ENCODE peak calls at places on chromosome 5, in six cellular contexts. One of them, this sample, is unnamed.
A peak's percentile ranks its signal among the peaks of the same experiment; 100 is the strongest.

GRCh38 chr5:15790446-15791005 is 290.5 kb downstream of the FBXL7 start:
- DNase-seq in H7: no peak
- DNase-seq in NCI-H2171 treated with DMSO at 0.1 percent for 48 hours: no peak
- DNase-seq in hepatocyte: no peak
- DNase-seq in activated T-cell treated with anti-CD3 and anti-CD28 coated beads, Interleukin-2, amount 50 U/mL, for 72 hours: no peak
- DNase-seq in Daoy: peak; percentile 4
- DNase-seq in this sample: no peak

GRCh38 chr5:39092581-39093350 is 18.6 kb upstream of the RICTOR start:
- DNase-seq in H7: no peak
- DNase-seq in NCI-H2171 treated with DMSO at 0.1 percent for 48 hours: no peak
- DNase-seq in hepatocyte: peak; percentile 21
- DNase-seq in activated T-cell treated with anti-CD3 and anti-CD28 coated beads, Interleukin-2, amount 50 U/mL, for 72 hours: no peak
- DNase-seq in Daoy: peak; percentile 53
- DNase-seq in this sample: no peak

GRCh38 chr5:153480401-153480800 is 10.1 kb upstream of the GRIA1 start:
- DNase-seq in Daoy: no peak
- DNase-seq in H7: no peak
- DNase-seq in NCI-H2171 treated with DMSO at 0.1 percent for 48 hours: no peak
- DNase-seq in activated T-cell treated with anti-CD3 and anti-CD28 coated beads, Interleukin-2, amount 50 U/mL, for 72 hours: no peak
- DNase-seq in hepatocyte: peak; percentile 13
- DNase-seq in this sample: no peak

GRCh38 chr5:150209020-150209635 is 19.3 kb downstream of the SLC6A7 start:
- DNase-seq in H7: peak; percentile 57
- DNase-seq in NCI-H2171 treated with DMSO at 0.1 percent for 48 hours: no peak
- DNase-seq in Daoy: peak; percentile 90
- DNase-seq in activated T-cell treated with anti-CD3 and anti-CD28 coated beads, Interleukin-2, amount 50 U/mL, for 72 hours: peak; percentile 27
- DNase-seq in hepatocyte: no peak
- DNase-seq in this sample: peak; percentile 27

GRCh38 chr5:176415240-176416122 is 858 bp downstream of the CLTB start:
- DNase-seq in activated T-cell treated with anti-CD3 and anti-CD28 coated beads, Interleukin-2, amount 50 U/mL, for 72 hours: no peak
- DNase-seq in hepatocyte: peak; percentile 65
- DNase-seq in Daoy: peak; percentile 68
- DNase-seq in NCI-H2171 treated with DMSO at 0.1 percent for 48 hours: no peak
- DNase-seq in H7: no peak
- DNase-seq in this sample: peak; percentile 12

GRCh38 chr5:63959177-63959982 is 2.9 kb downstream of the HTR1A start:
- DNase-seq in NCI-H2171 treated with DMSO at 0.1 percent for 48 hours: peak; percentile 70
- DNase-seq in Daoy: no peak
- DNase-seq in activated T-cell treated with anti-CD3 and anti-CD28 coated beads, Interleukin-2, amount 50 U/mL, for 72 hours: no peak
- DNase-seq in H7: peak; percentile 82
- DNase-seq in hepatocyte: peak; percentile 76
- DNase-seq in this sample: no peak

GRCh38 chr5:104048231-104048630 is 485.6 kb upstream of the NUDT12 start:
- DNase-seq in Daoy: no peak
- DNase-seq in hepatocyte: no peak
- DNase-seq in NCI-H2171 treated with DMSO at 0.1 percent for 48 hours: no peak
- DNase-seq in activated T-cell treated with anti-CD3 and anti-CD28 coated beads, Interleukin-2, amount 50 U/mL, for 72 hours: no peak
- DNase-seq in H7: no peak
- DNase-seq in this sample: no peak

GRCh38 chr5:373710-374602 is 52.4 kb downstream of the AHRR start:
- DNase-seq in NCI-H2171 treated with DMSO at 0.1 percent for 48 hours: peak; percentile 71
- DNase-seq in H7: peak; percentile 88
- DNase-seq in hepatocyte: peak; percentile 95
- DNase-seq in activated T-cell treated with anti-CD3 and anti-CD28 coated beads, Interleukin-2, amount 50 U/mL, for 72 hours: peak; percentile 91
- DNase-seq in Daoy: peak; percentile 92
- DNase-seq in this sample: peak; percentile 69

GRCh38 chr5:37869221-37869620 is 29.4 kb upstream of the GDNF start:
- DNase-seq in H7: no peak
- DNase-seq in NCI-H2171 treated with DMSO at 0.1 percent for 48 hours: no peak
- DNase-seq in hepatocyte: no peak
- DNase-seq in activated T-cell treated with anti-CD3 and anti-CD28 coated beads, Interleukin-2, amount 50 U/mL, for 72 hours: no peak
- DNase-seq in Daoy: no peak
- DNase-seq in this sample: no peak

GRCh38 chr5:178067705-178068104 is 45.6 kb upstream of the N4BP3 start:
- DNase-seq in H7: no peak
- DNase-seq in Daoy: no peak
- DNase-seq in activated T-cell treated with anti-CD3 and anti-CD28 coated beads, Interleukin-2, amount 50 U/mL, for 72 hours: no peak
- DNase-seq in NCI-H2171 treated with DMSO at 0.1 percent for 48 hours: peak; percentile 57
- DNase-seq in hepatocyte: no peak
- DNase-seq in this sample: no peak

GRCh38 chr5:177077335-177077734 is 9.4 kb upstream of the FGFR4 start:
- DNase-seq in hepatocyte: no peak
- DNase-seq in H7: peak; percentile 42
- DNase-seq in Daoy: no peak
- DNase-seq in activated T-cell treated with anti-CD3 and anti-CD28 coated beads, Interleukin-2, amount 50 U/mL, for 72 hours: no peak
- DNase-seq in NCI-H2171 treated with DMSO at 0.1 percent for 48 hours: no peak
- DNase-seq in this sample: no peak

GRCh38 chr5:108753877-108754276 is 6.2 kb downstream of the FER start:
- DNase-seq in Daoy: peak; percentile 66
- DNase-seq in activated T-cell treated with anti-CD3 and anti-CD28 coated beads, Interleukin-2, amount 50 U/mL, for 72 hours: no peak
- DNase-seq in H7: no peak
- DNase-seq in hepatocyte: no peak
- DNase-seq in NCI-H2171 treated with DMSO at 0.1 percent for 48 hours: no peak
- DNase-seq in this sample: no peak

GRCh38 chr5:69209607-69210006 is 20.2 kb downstream of the CENPH start:
- DNase-seq in NCI-H2171 treated with DMSO at 0.1 percent for 48 hours: no peak
- DNase-seq in activated T-cell treated with anti-CD3 and anti-CD28 coated beads, Interleukin-2, amount 50 U/mL, for 72 hours: no peak
- DNase-seq in hepatocyte: no peak
- DNase-seq in H7: no peak
- DNase-seq in Daoy: no peak
- DNase-seq in this sample: no peak

GRCh38 chr5:9059920-9060691 is 485.8 kb downstream of the SEMA5A start:
- DNase-seq in hepatocyte: peak; percentile 42
- DNase-seq in NCI-H2171 treated with DMSO at 0.1 percent for 48 hours: no peak
- DNase-seq in H7: no peak
- DNase-seq in activated T-cell treated with anti-CD3 and anti-CD28 coated beads, Interleukin-2, amount 50 U/mL, for 72 hours: no peak
- DNase-seq in Daoy: peak; percentile 53
- DNase-seq in this sample: no peak

GRCh38 chr5:58183078-58183885 is 276.6 kb downstream of the PLK2 start:
- DNase-seq in H7: no peak
- DNase-seq in Daoy: no peak
- DNase-seq in hepatocyte: no peak
- DNase-seq in NCI-H2171 treated with DMSO at 0.1 percent for 48 hours: no peak
- DNase-seq in activated T-cell treated with anti-CD3 and anti-CD28 coated beads, Interleukin-2, amount 50 U/mL, for 72 hours: no peak
- DNase-seq in this sample: no peak

GRCh38 chr5:163565931-163566608 is 60.7 kb downstream of the MAT2B start:
- DNase-seq in H7: peak; percentile 67
- DNase-seq in NCI-H2171 treated with DMSO at 0.1 percent for 48 hours: no peak
- DNase-seq in Daoy: peak; percentile 49
- DNase-seq in activated T-cell treated with anti-CD3 and anti-CD28 coated beads, Interleukin-2, amount 50 U/mL, for 72 hours: peak; percentile 43
- DNase-seq in hepatocyte: peak; percentile 40
- DNase-seq in this sample: no peak